ENCODE peak calls at places on chromosomes 6 and 20, in five cellular contexts. H, P, M, V and Y are unnamed samples.

GRCh38 chr20:63702036-63702665 is 5.6 kb downstream of the ARFRP1 start:
- DNase-seq in H (no peak), P (no peak), V (no peak), M (no peak), Y (no peak)

GRCh38 chr6:137868721-137869631 is 1.9 kb downstream of the TNFAIP3 start:
- DNase-seq in V (no peak), H (no peak), M (no peak), P (no peak), Y (no peak)

GRCh38 chr6:41706876-41707564 is 28.4 kb downstream of the TFEB start:
- DNase-seq in P (peak), V (no peak), M (no peak), H (no peak), Y (no peak)

GRCh38 chr6:17381429-17382147 is 11.8 kb upstream of the CAP2 start:
- DNase-seq in V (no peak), H (no peak), P (peak), M (no peak), Y (no peak)

GRCh38 chr6:105102186-105102585 is 77.6 kb downstream of the POPDC3 start:
- DNase-seq in H (no peak), V (no peak), M (no peak), P (no peak), Y (no peak)

GRCh38 chr6:32665621-32666140 is 776 bp downstream of the HLA-DQB1 start:
- DNase-seq in H (no peak), M (no peak), P (no peak), V (no peak), Y (no peak)

GRCh38 chr6:52389626-52390360 is 27.8 kb downstream of the PAQR8 start:
- DNase-seq in M (no peak), P (peak), V (no peak), H (no peak), Y (no peak)

GRCh38 chr20:11810316-11811130 is 107.2 kb upstream of the BTBD3 start:
- DNase-seq in M (no peak), V (no peak), H (no peak), P (peak), Y (no peak)

GRCh38 chr20:38866265-38867061 is 59.8 kb upstream of the FAM83D start:
- DNase-seq in H (no peak), M (no peak), P (no peak), V (no peak), Y (no peak)

GRCh38 chr6:139126255-139126654 is 8.6 kb upstream of the HECA start:
- DNase-seq in H (no peak), P (peak), M (no peak), V (no peak), Y (no peak)

GRCh38 chr20:1676650-1677049 is 19.1 kb upstream of the SIRPG start:
- DNase-seq in H (no peak), V (no peak), M (no peak), P (no peak), Y (no peak)
- H2BK12ac ChIP-seq in H (no peak), V (no peak), M (no peak), P (no peak), Y (no peak)

DNA sequence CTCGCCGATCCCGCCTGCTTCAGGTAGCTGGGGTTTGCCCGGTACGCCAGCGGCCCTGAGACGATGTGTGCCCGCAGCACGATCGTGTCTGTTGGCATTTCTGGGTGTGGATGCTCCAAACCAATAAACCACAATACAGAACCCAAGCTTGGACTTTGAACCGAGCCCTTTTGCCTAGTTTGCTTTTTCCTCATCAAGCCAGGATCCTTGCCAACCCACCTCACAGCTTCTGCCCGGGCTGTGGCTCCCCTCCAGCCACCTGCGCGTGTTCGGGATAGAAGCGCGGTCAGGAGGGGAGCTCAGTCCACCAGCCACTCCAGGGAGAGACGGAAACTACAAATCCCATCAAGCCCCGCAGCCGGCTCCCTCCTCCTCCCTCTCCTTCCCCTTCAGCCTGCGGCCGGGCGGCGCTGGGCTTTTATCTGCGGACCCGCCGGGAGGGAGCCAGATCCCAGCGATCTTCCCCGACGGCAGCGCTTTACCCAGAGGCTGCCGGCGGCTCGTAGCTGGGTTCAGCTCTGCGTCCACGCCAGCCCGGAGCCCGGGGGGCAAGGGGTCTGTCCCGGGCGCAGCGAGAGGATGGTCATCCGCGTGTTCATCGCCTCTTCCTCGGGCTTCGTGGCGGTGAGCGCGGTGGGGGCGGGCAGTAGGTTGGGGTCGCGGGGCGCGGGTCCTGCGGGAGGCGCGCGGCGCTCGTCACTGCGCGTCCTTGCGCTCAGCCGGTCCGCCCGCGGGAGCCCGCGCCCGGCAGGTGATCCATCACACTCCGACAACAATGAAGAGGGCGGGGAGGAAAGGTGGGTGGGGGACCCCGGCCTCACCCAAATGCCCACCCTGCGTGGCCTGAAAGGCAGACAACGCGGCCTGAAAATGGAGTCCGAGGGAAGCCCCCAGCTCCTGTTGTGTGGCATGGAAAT is at the start of gene SH3BGRL2:
- DNase-seq in M (peak), P (peak), H (peak), V (peak), Y (peak)
- H3K27ac ChIP-seq in M (peak), P (no peak), H (peak), V (peak), Y (no peak)

DNA sequence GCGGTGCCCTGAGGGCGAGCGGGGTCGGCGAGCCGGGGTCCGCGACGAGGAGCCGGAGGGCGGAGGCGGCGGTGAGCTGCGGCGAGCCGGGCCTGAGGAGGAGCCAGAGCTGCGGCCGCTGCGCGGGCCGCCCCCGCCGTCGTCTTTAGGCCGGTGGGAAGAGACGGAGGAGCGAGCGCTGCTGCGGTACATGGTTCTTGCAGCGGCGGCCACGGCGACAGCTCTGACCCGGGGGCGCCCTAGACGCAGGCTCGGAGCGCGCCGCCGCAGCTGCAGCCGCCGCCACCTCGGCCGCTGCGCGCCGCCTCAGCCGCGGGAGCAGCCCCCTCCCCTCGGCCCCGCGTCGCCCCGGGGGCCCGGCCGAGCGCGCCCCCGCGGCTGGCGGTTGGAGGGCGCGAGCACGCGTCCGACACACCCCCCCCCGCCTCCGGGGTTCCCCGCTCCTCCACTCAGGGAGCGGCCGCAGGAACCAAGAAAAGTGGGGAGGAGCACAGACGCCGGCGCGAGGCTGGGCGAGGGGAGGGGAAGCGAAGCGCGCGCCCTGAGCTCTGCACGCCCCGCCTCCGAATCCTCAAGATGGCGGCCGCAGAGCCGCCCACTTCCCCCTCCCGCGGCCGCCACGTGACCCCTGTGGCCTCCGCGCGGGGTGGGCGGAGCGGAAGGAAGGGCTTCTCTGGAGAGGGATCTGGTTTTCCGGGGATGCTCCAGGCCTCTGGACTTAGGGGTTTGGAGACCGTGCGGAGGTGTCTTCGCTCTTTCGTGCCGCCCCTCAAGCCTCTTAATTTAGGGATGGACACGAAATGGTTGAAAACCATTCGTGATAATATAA is at the start of gene ZNF318:
- DNase-seq in H (peak), V (peak), M (peak), P (peak), Y (peak)
- H2BK12ac ChIP-seq in H (no peak), V (peak), M (peak), P (peak), Y (no peak)

DNA sequence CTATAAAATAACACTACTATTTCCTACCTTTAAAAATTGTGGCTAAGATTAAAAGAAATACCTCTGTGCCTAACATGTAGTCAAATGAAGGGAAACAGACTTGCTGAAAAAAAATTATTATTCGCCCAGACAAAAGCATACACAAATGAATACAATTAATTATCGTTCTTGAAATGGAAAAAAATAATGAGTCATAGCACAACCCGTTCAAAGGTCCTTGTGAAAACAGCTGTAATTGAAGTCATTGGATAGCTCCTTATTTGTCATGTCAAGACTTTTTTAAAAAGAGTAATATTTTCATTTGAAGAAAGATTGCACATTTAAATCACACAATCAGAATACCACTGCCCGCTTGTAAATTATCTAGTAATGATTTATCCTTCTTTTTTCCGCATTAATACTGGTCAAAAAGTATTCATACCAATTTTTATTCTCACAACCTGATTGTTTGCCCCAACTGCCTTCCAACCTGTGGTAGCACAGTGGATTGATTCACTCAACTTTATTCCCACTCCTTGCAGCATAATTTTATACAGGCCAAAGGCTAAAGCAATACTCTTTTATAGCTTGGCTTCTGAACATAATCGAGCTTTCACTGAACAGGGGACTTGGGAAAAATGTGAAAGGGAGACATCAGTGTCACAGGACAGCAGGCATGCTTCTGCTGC is 655.2 kb upstream of the MAP3K7 start:
- DNase-seq in P (no peak), V (no peak), H (no peak), M (no peak), Y (no peak)
- H3K27ac ChIP-seq in P (no peak), V (no peak), H (no peak), M (no peak), Y (no peak)